ENCODE peak calls at places on chromosomes 7 and 10, in ten cellular contexts. O is pancreas; C is A172; D is tibial nerve; J is A549; Z is stimulated activated CD8-positive, alpha-beta memory T cell treated with anti-CD3 and anti-CD28 coated beads, Interleukin-7, amount 100 ng/mL, for 4 hours; R is naive thymus-derived CD8-positive, alpha-beta T cell; A is fibroblast of villous mesenchyme; L is posterior cingulate gyrus; V is T-helper 9 cell. Y is an unnamed sample.

GRCh38 chr10:93379366-93380042 is 102.6 kb downstream of the MYOF start:
- DNase-seq in O (no peak), C (peak), D (no peak), J (no peak), Z (no peak), R (no peak), A (peak), L (no peak), V (no peak), Y (no peak)

GRCh38 chr7:87220734-87221215 is 1.2 kb upstream of the TMEM243 start:
- DNase-seq in O (peak), C (no peak), D (no peak), J (no peak), Z (no peak), R (no peak), A (peak), L (peak), V (no peak), Y (peak)

GRCh38 chr10:16794005-16794404 is 23.2 kb downstream of the RSU1 start:
- DNase-seq in O (no peak), C (no peak), D (no peak), J (no peak), Z (no peak), R (no peak), A (no peak), L (no peak), V (no peak), Y (no peak)

GRCh38 chr7:82036146-82036886 is 266.5 kb upstream of the HGF start:
- DNase-seq in O (no peak), C (peak), D (no peak), J (no peak), Z (no peak), R (no peak), A (peak), L (no peak), V (no peak), Y (no peak)

GRCh38 chr7:462173-463103 is 57.2 kb downstream of the PDGFA start:
- DNase-seq in O (no peak), C (no peak), D (no peak), J (no peak), Z (no peak), R (no peak), A (no peak), L (no peak), V (no peak), Y (no peak)

GRCh38 chr7:157412491-157413180 is 75.8 kb downstream of the DNAJB6 start:
- DNase-seq in O (no peak), C (no peak), D (no peak), J (no peak), Z (no peak), R (no peak), A (no peak), L (no peak), V (no peak), Y (no peak)

GRCh38 chr7:24757799-24758275 is 573 bp upstream of the GSDME start:
- DNase-seq in O (no peak), C (peak), D (no peak), J (peak), Z (no peak), R (no peak), A (peak), L (no peak), V (no peak), Y (no peak)

GRCh38 chr7:135856356-135857144 is 107.9 kb upstream of the FAM180A start:
- DNase-seq in O (no peak), C (peak), D (no peak), J (no peak), Z (no peak), R (no peak), A (peak), L (no peak), V (no peak), Y (no peak)

GRCh38 chr7:157693071-157693520 is 356.3 kb downstream of the DNAJB6 start:
- DNase-seq in O (no peak), C (no peak), D (peak), J (no peak), Z (no peak), R (no peak), A (no peak), L (no peak), V (no peak), Y (no peak)

GRCh38 chr7:26497801-26498596 is 206.3 kb downstream of the SNX10 start:
- DNase-seq in O (no peak), C (no peak), D (no peak), J (no peak), Z (no peak), R (no peak), A (no peak), L (no peak), V (no peak), Y (no peak)

GRCh38 chr10:115026041-115026779 is 67.0 kb upstream of the ATRNL1 start:
- DNase-seq in O (no peak), C (no peak), D (no peak), J (no peak), Z (no peak), R (no peak), A (no peak), L (peak), V (no peak), Y (no peak)

GRCh38 chr10:115989621-115990020 is 283.4 kb downstream of the GFRA1 start:
- DNase-seq in O (no peak), C (no peak), D (no peak), J (no peak), Z (no peak), R (no peak), A (no peak), L (no peak), V (no peak), Y (no peak)

GRCh38 chr7:54780490-54780889 is 21.5 kb upstream of the SEC61G start:
- DNase-seq in O (no peak), C (no peak), D (no peak), J (no peak), Z (no peak), R (no peak), A (no peak), L (no peak), V (no peak), Y (no peak)

GRCh38 chr7:134449596-134450194 is 9.2 kb downstream of the AKR1B1 start:
- DNase-seq in O (no peak), C (peak), D (no peak), J (no peak), Z (no peak), R (no peak), A (peak), L (no peak), V (no peak), Y (no peak)

GRCh38 chr10:128140425-128140824 is 14.2 kb upstream of the MKI67 start:
- DNase-seq in O (no peak), C (no peak), D (no peak), J (no peak), Z (no peak), R (no peak), A (no peak), L (no peak), V (no peak), Y (no peak)

GRCh38 chr7:78420001-78420400 is 621.4 kb downstream of the PHTF2 start:
- DNase-seq in O (no peak), C (no peak), D (no peak), J (no peak), Z (no peak), R (no peak), A (no peak), L (no peak), V (no peak), Y (no peak)

GRCh38 chr10:68697106-68697505 is 23.9 kb upstream of the CCAR1 start:
- DNase-seq in O (no peak), C (no peak), D (no peak), J (no peak), Z (no peak), R (no peak), A (no peak), L (no peak), V (no peak), Y (no peak)

GRCh38 chr10:61779950-61780659 is 117.4 kb downstream of the CABCOCO1 start:
- DNase-seq in O (no peak), C (peak), D (no peak), J (no peak), Z (no peak), R (no peak), A (peak), L (no peak), V (no peak), Y (no peak)

GRCh38 chr7:151503902-151504714 is 15.6 kb downstream of the RHEB start:
- DNase-seq in O (no peak), C (no peak), D (no peak), J (no peak), Z (no peak), R (no peak), A (peak), L (no peak), V (no peak), Y (peak)

GRCh38 chr10:99551158-99551557 is 18.4 kb downstream of the NKX2-3 start:
- DNase-seq in O (no peak), C (peak), D (no peak), J (no peak), Z (no peak), R (no peak), A (peak), L (no peak), V (no peak), Y (peak)

GRCh38 chr10:79070091-79070610 is 1.4 kb downstream of the ZMIZ1 start:
- DNase-seq in O (peak), C (no peak), D (no peak), J (no peak), Z (no peak), R (no peak), A (peak), L (peak), V (no peak), Y (no peak)

GRCh38 chr7:40232242-40232929 is 97.6 kb downstream of the SUGCT start:
- DNase-seq in O (no peak), C (peak), D (no peak), J (peak), Z (no peak), R (no peak), A (peak), L (no peak), V (no peak), Y (no peak)

GRCh38 chr7:141133646-141134045 is 59.8 kb downstream of the TMEM178B start:
- DNase-seq in O (no peak), C (no peak), D (no peak), J (no peak), Z (no peak), R (no peak), A (no peak), L (no peak), V (no peak), Y (no peak)

GRCh38 chr7:74199551-74200355 is 10.1 kb upstream of the LAT2 start:
- DNase-seq in O (no peak), C (peak), D (peak), J (no peak), Z (no peak), R (no peak), A (peak), L (no peak), V (no peak), Y (no peak)

GRCh38 chr7:67738-68395 is 124.5 kb upstream of the FAM20C start:
- DNase-seq in O (no peak), C (no peak), D (no peak), J (no peak), Z (no peak), R (no peak), A (no peak), L (no peak), V (no peak), Y (no peak)

GRCh38 chr10:514137-514671 is 175.3 kb downstream of the DIP2C start:
- DNase-seq in O (peak), C (no peak), D (no peak), J (no peak), Z (no peak), R (no peak), A (no peak), L (peak), V (no peak), Y (no peak)

GRCh38 chr10:125159932-125160855 is at the start of gene CTBP2:
- DNase-seq in O (peak), C (no peak), D (no peak), J (peak), Z (no peak), R (no peak), A (peak), L (no peak), V (no peak), Y (peak)